ENCODE peak calls at places on chromosomes 4 and X, in ten cellular contexts. B is activated T-cell treated with anti-CD3 and anti-CD28 coated beads for 48 hours; Q is left ventricle myocardium inferior; N is germinal center; J is lower leg skin; D is central memory CD4-positive, alpha-beta T cell; K is NCI-H226; O is activated gamma-delta T cell treated with anti-CD3 and anti-CD28 coated beads, Interleukin-2, amount 50 U/mL, for 16 hours; Y is Karpas-422; Z is nephron progenitor cell. M is an unnamed sample.

GRCh38 chr4:122854860-122855259 is 28.2 kb downstream of the FGF2 start:
- DNase-seq in B (no peak), J (no peak), Z (no peak), N (no peak), Q (no peak), D (no peak), Y (no peak), K (no peak), O (no peak), M (peak)

GRCh38 chr4:173381610-173382009 is 10.9 kb downstream of the SAP30 start:
- DNase-seq in K (no peak), B (no peak), Z (no peak), J (no peak), D (no peak), Q (no peak), Y (no peak), N (no peak), O (no peak), M (no peak)

GRCh38 chr4:169583563-169583962 is 28.8 kb downstream of the NEK1 start:
- DNase-seq in Q (no peak), K (no peak), O (no peak), N (no peak), D (no peak), Y (no peak), J (no peak), Z (no peak), B (no peak), M (no peak)

GRCh38 chr4:144659493-144659892 is 13.5 kb downstream of the HHIP start:
- DNase-seq in J (no peak), Z (no peak), D (no peak), O (no peak), B (no peak), N (no peak), Y (no peak), Q (no peak), K (no peak), M (no peak)

GRCh38 chrX:9420513-9420912 is 44.3 kb upstream of the TBL1X start:
- DNase-seq in Z (no peak), B (no peak), K (no peak), Q (no peak), D (no peak), J (no peak), Y (no peak), O (no peak), N (no peak), M (no peak)

GRCh38 chr4:6909970-6910339 is 329 bp downstream of the TBC1D14 start:
- DNase-seq in K (no peak), B (peak), O (no peak), D (no peak), Z (peak), Y (peak), J (no peak), N (peak), Q (peak), M (no peak)

GRCh38 chrX:66200855-66201795 is 37.1 kb downstream of the HEPH start:
- DNase-seq in K (no peak), J (no peak), N (no peak), Y (peak), B (no peak), D (no peak), Q (no peak), O (no peak), Z (no peak), M (no peak)

GRCh38 chr4:45036677-45037076 is 310.3 kb upstream of the GNPDA2 start:
- DNase-seq in Z (no peak), B (no peak), Q (no peak), Y (no peak), O (no peak), N (no peak), D (no peak), K (no peak), J (no peak), M (no peak)

GRCh38 chr4:162645381-162645780 is 481.6 kb upstream of the FSTL5 start:
- DNase-seq in Q (no peak), Y (no peak), O (no peak), J (no peak), Z (no peak), K (no peak), B (no peak), D (no peak), N (no peak), M (no peak)

GRCh38 chrX:119238557-119238956 is 2.5 kb downstream of the PGRMC1 start:
- DNase-seq in Z (no peak), O (no peak), D (no peak), Q (no peak), B (no peak), K (no peak), N (no peak), Y (no peak), J (no peak), M (no peak)

GRCh38 chr4:109803924-109804571 is 2.2 kb upstream of the CFI start:
- DNase-seq in J (peak), B (no peak), D (peak), Z (no peak), Y (peak), N (peak), K (peak), O (no peak), Q (no peak), M (no peak)

GRCh38 chrX:25858273-25858880 is 279.8 kb upstream of the MAGEB18 start:
- DNase-seq in Y (no peak), N (no peak), D (no peak), B (no peak), Q (no peak), Z (no peak), O (no peak), J (no peak), K (no peak), M (no peak)

GRCh38 chr4:165605811-165606210 is 227.0 kb downstream of the CPE start:
- DNase-seq in Q (no peak), B (no peak), Z (no peak), N (no peak), J (no peak), K (no peak), Y (no peak), D (no peak), O (no peak), M (no peak)

M was measured in breast epithelium.